ENCODE peak calls at places on chromosome 7, in nine cellular contexts. O is bronchial epithelial cell, U is brain microvascular endothelial cell, S is psoas muscle, I is upper lobe of right lung, A is Daoy, F is GM13976, G is H7, P is epithelial cell of esophagus. L is an unnamed sample.

GRCh38 chr7:7051221-7051877 is 131.0 kb upstream of the C1GALT1 start:
- DNase-seq in O (peak), U (no peak), S (no peak), I (no peak), A (peak), F (peak), G (no peak), P (peak), L (no peak)

GRCh38 chr7:11716185-11716584 is 115.8 kb downstream of the THSD7A start:
- DNase-seq in O (peak), U (peak), S (no peak), I (no peak), A (peak), F (no peak), G (no peak), P (peak), L (peak)

GRCh38 chr7:30879139-30880089 is 32.2 kb upstream of the AQP1 start:
- DNase-seq in O (no peak), U (no peak), S (no peak), I (no peak), A (no peak), F (no peak), G (peak), P (no peak), L (no peak)

GRCh38 chr7:130695840-130696239 is 9.5 kb upstream of the TSGA13 start:
- DNase-seq in O (peak), U (peak), S (no peak), I (no peak), A (peak), F (peak), G (peak), P (peak), L (peak)

GRCh38 chr7:50953303-50953702 is 170.6 kb upstream of the GRB10 start:
- DNase-seq in O (no peak), U (no peak), S (no peak), I (no peak), A (no peak), F (no peak), G (no peak), P (no peak), L (no peak)

GRCh38 chr7:95391761-95392160 is 4.4 kb downstream of the PON3 start:
- DNase-seq in O (no peak), U (no peak), S (no peak), I (no peak), A (no peak), F (no peak), G (no peak), P (no peak), L (no peak)

GRCh38 chr7:1225462-1226154 is 7.1 kb upstream of the UNCX start:
- DNase-seq in O (no peak), U (no peak), S (no peak), I (no peak), A (no peak), F (peak), G (peak), P (peak), L (no peak)

GRCh38 chr7:106062521-106062931 is 49.6 kb downstream of the SYPL1 start:
- DNase-seq in O (peak), U (no peak), S (no peak), I (no peak), A (no peak), F (no peak), G (no peak), P (peak), L (no peak)

GRCh38 chr7:98024075-98024474 is 34.1 kb upstream of the OCM2 start:
- DNase-seq in O (no peak), U (no peak), S (no peak), I (no peak), A (no peak), F (no peak), G (no peak), P (no peak), L (no peak)

GRCh38 chr7:140684066-140684950 is 11.6 kb downstream of the ADCK2 start:
- DNase-seq in O (no peak), U (no peak), S (no peak), I (no peak), A (no peak), F (peak), G (no peak), P (no peak), L (no peak)

GRCh38 chr7:128833148-128833938 is 3.1 kb downstream of the FLNC start:
- DNase-seq in O (peak), U (peak), S (peak), I (no peak), A (peak), F (peak), G (peak), P (peak), L (peak)

GRCh38 chr7:158531661-158532060 is 56.0 kb downstream of the PTPRN2 start:
- DNase-seq in O (no peak), U (no peak), S (no peak), I (no peak), A (no peak), F (no peak), G (peak), P (no peak), L (no peak)

GRCh38 chr7:102095933-102096332 is 190.7 kb upstream of the SH2B2 start:
- DNase-seq in O (no peak), U (no peak), S (no peak), I (peak), A (no peak), F (no peak), G (no peak), P (no peak), L (no peak)

GRCh38 chr7:105602325-105603305 is 21.3 kb upstream of the EFCAB10 start:
- DNase-seq in O (no peak), U (no peak), S (no peak), I (peak), A (no peak), F (no peak), G (no peak), P (no peak), L (no peak)

GRCh38 chr7:12067156-12067831 is 143.8 kb upstream of the TMEM106B start:
- DNase-seq in O (peak), U (peak), S (no peak), I (no peak), A (peak), F (peak), G (peak), P (peak), L (peak)

GRCh38 chr7:114653391-114654088 is 238.9 kb downstream of the FOXP2 start:
- DNase-seq in O (no peak), U (no peak), S (no peak), I (no peak), A (no peak), F (no peak), G (no peak), P (no peak), L (no peak)

GRCh38 chr7:102072636-102073209 is 213.9 kb upstream of the SH2B2 start:
- DNase-seq in O (no peak), U (no peak), S (no peak), I (no peak), A (no peak), F (no peak), G (no peak), P (no peak), L (no peak)

GRCh38 chr7:8638076-8638475 is 204.7 kb downstream of the NXPH1 start:
- DNase-seq in O (no peak), U (no peak), S (no peak), I (no peak), A (no peak), F (no peak), G (peak), P (no peak), L (no peak)

GRCh38 chr7:142811154-142811737 is 40.5 kb downstream of the PRSS2 start:
- DNase-seq in O (peak), U (peak), S (no peak), I (no peak), A (peak), F (no peak), G (peak), P (peak), L (peak)

GRCh38 chr7:29457141-29457561 is 106.5 kb upstream of the PRR15 start:
- DNase-seq in O (no peak), U (peak), S (no peak), I (no peak), A (peak), F (no peak), G (no peak), P (no peak), L (no peak)

GRCh38 chr7:33423646-33424020 is 294.3 kb downstream of the BBS9 start:
- DNase-seq in O (peak), U (no peak), S (no peak), I (no peak), A (peak), F (peak), G (peak), P (peak), L (no peak)

GRCh38 chr7:20786049-20786412 is 655 bp downstream of the SP8 start:
- DNase-seq in O (no peak), U (no peak), S (no peak), I (no peak), A (no peak), F (no peak), G (no peak), P (peak), L (no peak)

GRCh38 chr7:155282671-155283070 is 15.0 kb upstream of the INSIG1 start:
- DNase-seq in O (no peak), U (no peak), S (no peak), I (peak), A (no peak), F (no peak), G (no peak), P (no peak), L (no peak)

GRCh38 chr7:23343806-23344500 is 44.8 kb downstream of the MALSU1 start:
- DNase-seq in O (no peak), U (no peak), S (no peak), I (no peak), A (peak), F (no peak), G (no peak), P (no peak), L (no peak)

GRCh38 chr7:136278057-136278456 is 300.9 kb upstream of the MTPN start:
- DNase-seq in O (no peak), U (no peak), S (no peak), I (no peak), A (no peak), F (no peak), G (no peak), P (no peak), L (no peak)

GRCh38 chr7:25584557-25584956 is 356.3 kb upstream of the NPVF start:
- DNase-seq in O (no peak), U (no peak), S (no peak), I (no peak), A (no peak), F (no peak), G (no peak), P (no peak), L (no peak)

L was measured in RCC 7860.